ENCODE peak calls at places on chromosomes 1 and 21, in four cellular contexts. P, J, Y and T are unnamed samples.

GRCh38 chr1:184299076-184299790 is 87.6 kb upstream of the C1orf21 start:
- DNase-seq in P (peak), Y (peak), J (peak), T (peak)

GRCh38 chr1:61056674-61057439 is 25.5 kb upstream of the NFIA start:
- DNase-seq in Y (peak), J (peak), P (peak), T (peak)

GRCh38 chr1:905071-905749 is 18.5 kb upstream of the SAMD11 start:
- DNase-seq in Y (peak), P (no peak), J (no peak), T (no peak)

GRCh38 chr1:48654606-48655210 is 122.0 kb downstream of the BEND5 start:
- DNase-seq in Y (no peak), P (no peak), J (no peak), T (no peak)

GRCh38 chr1:24683713-24684162 is 40.6 kb downstream of the SRRM1 start:
- DNase-seq in J (no peak), P (peak), Y (peak), T (peak)

GRCh38 chr1:235025422-235025984 is 103.1 kb downstream of the TOMM20 start:
- DNase-seq in Y (no peak), J (no peak), P (no peak), T (no peak)

GRCh38 chr21:25563399-25564116 is 43.7 kb downstream of the MRPL39 start:
- DNase-seq in J (no peak), P (no peak), Y (no peak), T (no peak)

GRCh38 chr1:201275266-201275666 is 8.0 kb upstream of the PKP1 start:
- DNase-seq in P (peak), J (peak), Y (peak), T (peak)

GRCh38 chr1:51912881-51913280 is 34.4 kb upstream of the NRDC start:
- DNase-seq in Y (no peak), P (no peak), J (no peak), T (no peak)

GRCh38 chr1:167666416-167666815 is 36.4 kb downstream of the RCSD1 start:
- DNase-seq in J (no peak), P (peak), Y (no peak), T (peak)

GRCh38 chr1:2259668-2260392 is 31.7 kb downstream of the SKI start:
- DNase-seq in Y (no peak), P (no peak), J (no peak), T (no peak)

GRCh38 chr1:3886106-3886670 is 13.9 kb downstream of the C1orf174 start:
- DNase-seq in P (no peak), J (no peak), Y (no peak), T (no peak)

GRCh38 chr1:40039757-40040510 is 595 bp upstream of the CAP1 start:
- DNase-seq in Y (peak), P (peak), J (peak), T (peak)

GRCh38 chr1:182301467-182302198 is 90.0 kb downstream of the GLUL start:
- DNase-seq in Y (no peak), J (peak), P (no peak), T (no peak)

GRCh38 chr1:100277866-100278265 is 11.8 kb downstream of the RTCA start:
- DNase-seq in J (no peak), Y (peak), P (no peak), T (no peak)